ENCODE peak calls at places on chromosomes 16 and 17, in four cellular contexts. One of them, this sample, is unnamed.
A peak's percentile ranks its signal among the peaks of the same experiment; 100 is the strongest.

GRCh38 chr16:22216191-22216831 is 10.2 kb downstream of the EEF2K start:
- DNase-seq in IMR-90: peak; percentile 68
- DNase-seq in testis: no peak
- DNase-seq in tibial artery: no peak
- DNase-seq in this sample: peak; percentile 45

GRCh38 chr16:57775661-57776469 is 26.4 kb downstream of the KIFC3 start:
- DNase-seq in IMR-90: no peak
- DNase-seq in testis: no peak
- DNase-seq in tibial artery: no peak
- DNase-seq in this sample: no peak

GRCh38 chr17:72378414-72379395 is 257.9 kb downstream of the SOX9 start:
- DNase-seq in IMR-90: no peak
- DNase-seq in testis: no peak
- DNase-seq in tibial artery: no peak
- DNase-seq in this sample: no peak

GRCh38 chr16:50539822-50540710 is 8.1 kb upstream of the NKD1 start:
- DNase-seq in IMR-90: no peak
- DNase-seq in testis: no peak
- DNase-seq in tibial artery: no peak
- DNase-seq in this sample: no peak

GRCh38 chr16:71700822-71701221 is 23.7 kb downstream of the PHLPP2 start:
- DNase-seq in IMR-90: no peak
- DNase-seq in testis: no peak
- DNase-seq in tibial artery: no peak
- DNase-seq in this sample: no peak

GRCh38 chr17:2874211-2874686 is 78.0 kb downstream of the RAP1GAP2 start:
- DNase-seq in IMR-90: no peak
- DNase-seq in testis: no peak
- DNase-seq in tibial artery: no peak
- DNase-seq in this sample: no peak

GRCh38 chr16:30010817-30011504 is at the start of gene DOC2A:
- DNase-seq in IMR-90: no peak
- DNase-seq in testis: no peak
- DNase-seq in tibial artery: no peak
- DNase-seq in this sample: no peak

GRCh38 chr17:40458001-40458791 is 14.9 kb downstream of the IGFBP4 start:
- DNase-seq in IMR-90: peak; percentile 84
- DNase-seq in testis: no peak
- DNase-seq in tibial artery: no peak
- DNase-seq in this sample: peak; percentile 94

GRCh38 chr16:10878644-10879498 is 1.9 kb downstream of the CIITA start:
- DNase-seq in IMR-90: peak; percentile 19
- DNase-seq in testis: peak; percentile 44
- DNase-seq in tibial artery: peak; percentile 76
- DNase-seq in this sample: no peak

GRCh38 chr16:80277182-80277581 is 263.6 kb upstream of the DYNLRB2 start:
- DNase-seq in IMR-90: no peak
- DNase-seq in testis: no peak
- DNase-seq in tibial artery: no peak
- DNase-seq in this sample: no peak

GRCh38 chr16:4517812-4518211 is 20.8 kb downstream of the CDIP1 start:
- DNase-seq in IMR-90: peak; percentile 46
- DNase-seq in testis: no peak
- DNase-seq in tibial artery: no peak
- DNase-seq in this sample: no peak

GRCh38 chr16:8634991-8635736 is 13.7 kb downstream of the METTL22 start:
- DNase-seq in IMR-90: peak; percentile 28
- DNase-seq in testis: peak; percentile 26
- DNase-seq in tibial artery: no peak
- DNase-seq in this sample: no peak

GRCh38 chr16:49469930-49470451 is 96.4 kb downstream of the C16orf78 start:
- DNase-seq in IMR-90: no peak
- DNase-seq in testis: no peak
- DNase-seq in tibial artery: peak; percentile 33
- DNase-seq in this sample: no peak

GRCh38 chr16:68470461-68471150 is 22.3 kb upstream of the SMPD3 start:
- DNase-seq in IMR-90: no peak
- DNase-seq in testis: peak; percentile 41
- DNase-seq in tibial artery: peak; percentile 71
- DNase-seq in this sample: no peak
- H3K4me3 ChIP-seq in IMR-90: no peak overlapping the region
- H3K4me3 ChIP-seq in testis: no peak overlapping the region
- H3K4me3 ChIP-seq in tibial artery: no peak overlapping the region
- H3K4me3 ChIP-seq in this sample: no peak overlapping the region

GRCh38 chr16:85584192-85584757 is 28.8 kb upstream of the GSE1 start:
- DNase-seq in IMR-90: no peak
- DNase-seq in testis: no peak
- DNase-seq in tibial artery: no peak
- DNase-seq in this sample: no peak
- H3K27me3 ChIP-seq in IMR-90: no peaks in the 10 kb centered on the region
- H3K27me3 ChIP-seq in testis: no peaks in the 10 kb centered on the region
- H3K27me3 ChIP-seq in tibial artery: no peaks in the 10 kb centered on the region
- H3K27me3 ChIP-seq in this sample: no peaks in the 10 kb centered on the region

GRCh38 chr16:55323637-55324490 is at the start of gene IRX6:
- DNase-seq in IMR-90: no peak
- DNase-seq in testis: peak; percentile 89
- DNase-seq in tibial artery: peak; percentile 60
- DNase-seq in this sample: no peak
- H3K27ac ChIP-seq in IMR-90: no peak within 1 kb of the TSS
- H3K27ac ChIP-seq in testis: no peak within 1 kb of the TSS
- H3K27ac ChIP-seq in tibial artery: no peak within 1 kb of the TSS
- H3K27ac ChIP-seq in this sample: no peak within 1 kb of the TSS

GRCh38 chr16:88896238-88897065 is 30.0 kb upstream of the PABPN1L start:
- DNase-seq in IMR-90: no peak
- DNase-seq in testis: no peak
- DNase-seq in tibial artery: no peak
- DNase-seq in this sample: no peak
- H3K4me3 ChIP-seq in IMR-90: no peak overlapping the region
- H3K4me3 ChIP-seq in testis: no peak overlapping the region
- H3K4me3 ChIP-seq in tibial artery: no peak overlapping the region
- H3K4me3 ChIP-seq in this sample: no peak overlapping the region

GRCh38 chr16:1448536-1449116 is 4.3 kb upstream of the CCDC154 start:
- DNase-seq in IMR-90: no peak
- DNase-seq in testis: no peak
- DNase-seq in tibial artery: no peak
- DNase-seq in this sample: no peak
- H3K27me3 ChIP-seq in IMR-90: no peaks in the 10 kb centered on the region
- H3K27me3 ChIP-seq in testis: no peaks in the 10 kb centered on the region
- H3K27me3 ChIP-seq in tibial artery: no peaks in the 10 kb centered on the region
- H3K27me3 ChIP-seq in this sample: no peaks in the 10 kb centered on the region

GRCh38 chr17:63941162-63941561 is 9.0 kb upstream of the CD79B start:
- DNase-seq in IMR-90: no peak
- DNase-seq in testis: no peak
- DNase-seq in tibial artery: no peak
- DNase-seq in this sample: no peak

GRCh38 chr17:63939401-63939800 is 7.3 kb upstream of the CD79B start:
- DNase-seq in IMR-90: no peak
- DNase-seq in testis: no peak
- DNase-seq in tibial artery: no peak
- DNase-seq in this sample: no peak

GRCh38 chr17:63939884-63940283 is 7.8 kb upstream of the CD79B start:
- DNase-seq in IMR-90: no peak
- DNase-seq in testis: no peak
- DNase-seq in tibial artery: no peak
- DNase-seq in this sample: no peak

GRCh38 chr17:63941751-63942150 is 9.6 kb upstream of the CD79B start:
- DNase-seq in IMR-90: no peak
- DNase-seq in testis: no peak
- DNase-seq in tibial artery: no peak
- DNase-seq in this sample: no peak

DNA sequence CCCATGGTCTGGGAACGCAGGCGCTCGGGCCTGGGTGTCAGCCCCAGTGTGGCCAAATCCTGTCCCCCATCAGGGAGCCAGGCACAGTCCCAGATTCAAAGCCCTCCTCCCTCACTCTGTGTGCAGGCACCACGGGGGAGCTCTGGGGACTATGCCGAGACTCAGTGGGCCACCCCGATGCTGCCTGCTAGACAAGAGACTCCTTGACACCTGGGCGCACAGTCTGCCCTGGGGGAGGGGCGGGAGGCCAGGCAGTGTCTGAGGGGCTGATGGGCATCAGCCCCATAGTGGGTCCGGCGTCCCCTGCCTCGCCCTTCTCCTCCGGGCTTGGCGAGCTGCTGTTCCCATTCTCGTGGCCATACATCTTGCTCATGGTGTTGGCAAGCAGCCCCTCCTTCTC is 8.5 kb upstream of the CD79B start:
- DNase-seq in IMR-90: no peak
- DNase-seq in testis: no peak
- DNase-seq in tibial artery: no peak
- DNase-seq in this sample: no peak
- H3K27ac ChIP-seq in IMR-90: no peak overlapping the region
- H3K27ac ChIP-seq in testis: no peak overlapping the region
- H3K27ac ChIP-seq in tibial artery: no peak overlapping the region
- H3K27ac ChIP-seq in this sample: no peak overlapping the region

GRCh38 chr17:36597229-36597628 is 4.2 kb upstream of the MRM1 start:
- DNase-seq in IMR-90: no peak
- DNase-seq in testis: no peak
- DNase-seq in tibial artery: no peak
- DNase-seq in this sample: peak; percentile 34
- H3K4me3 ChIP-seq in IMR-90: no peak overlapping the region
- H3K4me3 ChIP-seq in testis: no peak overlapping the region
- H3K4me3 ChIP-seq in tibial artery: no peak overlapping the region
- H3K4me3 ChIP-seq in this sample: no peak overlapping the region

DNA sequence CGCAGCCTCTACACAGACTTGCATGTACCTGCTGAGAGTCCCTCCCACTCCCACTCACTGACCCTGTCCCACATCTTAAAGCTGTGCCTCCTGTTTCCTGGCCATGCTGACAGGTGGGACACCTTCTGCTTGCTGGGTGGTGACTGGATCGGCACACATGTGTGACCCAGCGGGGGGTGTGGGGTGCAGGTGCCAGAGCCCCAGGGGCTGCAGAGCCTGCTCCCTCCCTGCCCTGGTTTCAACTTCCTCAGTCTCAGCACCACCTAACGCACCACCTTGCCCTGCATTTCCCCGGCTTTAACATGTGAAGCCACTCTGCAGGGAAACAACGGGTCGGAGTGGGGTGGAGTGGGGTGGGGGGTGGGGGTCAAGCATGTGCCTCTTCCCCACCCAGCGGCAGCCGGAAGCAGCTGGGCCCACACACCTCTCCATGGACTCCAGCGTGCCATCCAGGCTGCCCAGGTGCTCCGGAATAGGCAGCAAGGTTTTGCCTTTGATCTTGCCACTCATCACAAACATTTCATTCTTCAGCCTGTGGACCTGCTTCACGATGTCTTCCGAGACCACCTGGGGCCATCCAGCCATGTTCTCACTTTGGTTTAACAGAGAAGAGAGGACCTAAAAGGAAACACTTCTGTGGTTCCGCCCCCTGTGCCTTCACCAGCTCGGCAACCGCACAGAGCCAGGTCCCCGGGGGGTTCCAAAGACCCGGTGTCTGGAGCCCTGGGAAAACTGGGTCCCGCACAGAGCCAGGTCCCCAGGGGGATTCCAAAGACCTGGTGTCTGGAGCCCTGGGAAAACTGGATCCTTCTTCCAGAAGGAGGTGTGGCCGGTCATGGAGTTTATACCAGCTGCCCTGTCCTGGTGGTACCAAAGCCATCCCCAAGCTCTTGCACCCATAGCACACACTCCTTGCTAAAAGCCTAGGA is 4.7 kb downstream of the DNAH17 start:
- DNase-seq in IMR-90: no peak
- DNase-seq in testis: no peak
- DNase-seq in tibial artery: no peak
- DNase-seq in this sample: no peak
- H3K27me3 ChIP-seq in IMR-90: peaks cover 42% of the 10 kb centered on the region
- H3K27me3 ChIP-seq in testis: no peaks in the 10 kb centered on the region
- H3K27me3 ChIP-seq in tibial artery: peaks cover 3% of the 10 kb centered on the region
- H3K27me3 ChIP-seq in this sample: peaks cover 3% of the 10 kb centered on the region

GRCh38 chr17:37187262-37187661 is 188.5 kb upstream of the C17orf78 start:
- DNase-seq in IMR-90: peak; percentile 49
- DNase-seq in testis: no peak
- DNase-seq in tibial artery: no peak
- DNase-seq in this sample: no peak
- H3K27ac ChIP-seq in IMR-90: no peak overlapping the region
- H3K27ac ChIP-seq in testis: no peak overlapping the region
- H3K27ac ChIP-seq in tibial artery: no peak overlapping the region
- H3K27ac ChIP-seq in this sample: no peak overlapping the region

This sample was measured in SJSA1.